ENCODE peak calls at places on chromosome 6, in eight cellular contexts. One of them, this sample, is unnamed.

GRCh38 chr6:53464942-53465460 is 79.9 kb downstream of the GCLC start:
- DNase-seq in cardiac muscle cell: no peak
- DNase-seq in GM12892: no peak
- DNase-seq in PC-9: peak; percentile 76
- DNase-seq in GM10248: no peak
- DNase-seq in stimulated activated CD4-positive, alpha-beta T cell treated with anti-CD3 and anti-CD28 coated beads, Interleukin-4, amount 100 ng/mL, for 48 hours: no peak
- DNase-seq in NB4: no peak
- DNase-seq in breast epithelium: no peak
- DNase-seq in this sample: no peak

GRCh38 chr6:154606457-154606856 is 96.0 kb upstream of the CNKSR3 start:
- DNase-seq in GM12892: peak; percentile 20
- DNase-seq in stimulated activated CD4-positive, alpha-beta T cell treated with anti-CD3 and anti-CD28 coated beads, Interleukin-4, amount 100 ng/mL, for 48 hours: peak; percentile 61
- DNase-seq in breast epithelium: no peak
- DNase-seq in NB4: peak; percentile 16
- DNase-seq in cardiac muscle cell: no peak
- DNase-seq in GM10248: peak; percentile 81
- DNase-seq in PC-9: no peak
- DNase-seq in this sample: no peak

GRCh38 chr6:105603779-105604592 is 201.1 kb upstream of the PREP start:
- DNase-seq in GM12892: no peak
- DNase-seq in cardiac muscle cell: no peak
- DNase-seq in NB4: no peak
- DNase-seq in GM10248: no peak
- DNase-seq in breast epithelium: no peak
- DNase-seq in stimulated activated CD4-positive, alpha-beta T cell treated with anti-CD3 and anti-CD28 coated beads, Interleukin-4, amount 100 ng/mL, for 48 hours: no peak
- DNase-seq in PC-9: no peak
- DNase-seq in this sample: no peak

GRCh38 chr6:5471044-5471443 is 209.7 kb downstream of the FARS2 start:
- DNase-seq in NB4: peak; percentile 84
- DNase-seq in GM12892: peak; percentile 27
- DNase-seq in cardiac muscle cell: peak; percentile 78
- DNase-seq in GM10248: peak; percentile 75
- DNase-seq in stimulated activated CD4-positive, alpha-beta T cell treated with anti-CD3 and anti-CD28 coated beads, Interleukin-4, amount 100 ng/mL, for 48 hours: peak; percentile 51
- DNase-seq in breast epithelium: no peak
- DNase-seq in PC-9: peak; percentile 43
- DNase-seq in this sample: peak; percentile 85

GRCh38 chr6:14454467-14454763 is 336.8 kb downstream of the CD83 start:
- DNase-seq in PC-9: peak; percentile 7
- DNase-seq in cardiac muscle cell: no peak
- DNase-seq in stimulated activated CD4-positive, alpha-beta T cell treated with anti-CD3 and anti-CD28 coated beads, Interleukin-4, amount 100 ng/mL, for 48 hours: peak; percentile 24
- DNase-seq in GM12892: no peak
- DNase-seq in GM10248: no peak
- DNase-seq in breast epithelium: peak; percentile 67
- DNase-seq in NB4: no peak
- DNase-seq in this sample: no peak

GRCh38 chr6:132830236-132830799 is 15.9 kb downstream of the RPS12 start:
- DNase-seq in stimulated activated CD4-positive, alpha-beta T cell treated with anti-CD3 and anti-CD28 coated beads, Interleukin-4, amount 100 ng/mL, for 48 hours: no peak
- DNase-seq in PC-9: no peak
- DNase-seq in GM12892: no peak
- DNase-seq in GM10248: no peak
- DNase-seq in breast epithelium: no peak
- DNase-seq in NB4: peak; percentile 24
- DNase-seq in cardiac muscle cell: peak; percentile 73
- DNase-seq in this sample: no peak

GRCh38 chr6:38684904-38685303 is 18.0 kb downstream of the GLO1 start:
- DNase-seq in GM12892: no peak
- DNase-seq in cardiac muscle cell: no peak
- DNase-seq in PC-9: no peak
- DNase-seq in stimulated activated CD4-positive, alpha-beta T cell treated with anti-CD3 and anti-CD28 coated beads, Interleukin-4, amount 100 ng/mL, for 48 hours: no peak
- DNase-seq in GM10248: no peak
- DNase-seq in breast epithelium: no peak
- DNase-seq in NB4: no peak
- DNase-seq in this sample: no peak

GRCh38 chr6:71321344-71321743 is 32.7 kb downstream of the OGFRL1 start:
- DNase-seq in stimulated activated CD4-positive, alpha-beta T cell treated with anti-CD3 and anti-CD28 coated beads, Interleukin-4, amount 100 ng/mL, for 48 hours: no peak
- DNase-seq in breast epithelium: no peak
- DNase-seq in PC-9: no peak
- DNase-seq in NB4: no peak
- DNase-seq in GM12892: no peak
- DNase-seq in cardiac muscle cell: no peak
- DNase-seq in GM10248: no peak
- DNase-seq in this sample: no peak

GRCh38 chr6:35294308-35294945 is 3.2 kb upstream of the DEF6 start:
- DNase-seq in cardiac muscle cell: peak; percentile 52
- DNase-seq in NB4: peak; percentile 63
- DNase-seq in GM10248: peak; percentile 74
- DNase-seq in PC-9: peak; percentile 37
- DNase-seq in breast epithelium: no peak
- DNase-seq in GM12892: peak; percentile 52
- DNase-seq in stimulated activated CD4-positive, alpha-beta T cell treated with anti-CD3 and anti-CD28 coated beads, Interleukin-4, amount 100 ng/mL, for 48 hours: peak; percentile 35
- DNase-seq in this sample: peak; percentile 86

GRCh38 chr6:2751871-2752270 is 1.1 kb upstream of the MYLK4 start:
- DNase-seq in GM10248: no peak
- DNase-seq in stimulated activated CD4-positive, alpha-beta T cell treated with anti-CD3 and anti-CD28 coated beads, Interleukin-4, amount 100 ng/mL, for 48 hours: no peak
- DNase-seq in GM12892: no peak
- DNase-seq in PC-9: no peak
- DNase-seq in cardiac muscle cell: no peak
- DNase-seq in breast epithelium: no peak
- DNase-seq in NB4: peak; percentile 87
- DNase-seq in this sample: no peak

GRCh38 chr6:117840541-117840983 is 66.5 kb upstream of the SLC35F1 start:
- DNase-seq in breast epithelium: no peak
- DNase-seq in PC-9: peak; percentile 1
- DNase-seq in NB4: peak; percentile 69
- DNase-seq in stimulated activated CD4-positive, alpha-beta T cell treated with anti-CD3 and anti-CD28 coated beads, Interleukin-4, amount 100 ng/mL, for 48 hours: no peak
- DNase-seq in GM10248: peak; percentile 24
- DNase-seq in cardiac muscle cell: peak; percentile 70
- DNase-seq in GM12892: no peak
- DNase-seq in this sample: no peak

GRCh38 chr6:31152776-31153175 is 4.8 kb downstream of the CCHCR1 start:
- DNase-seq in GM10248: no peak
- DNase-seq in NB4: no peak
- DNase-seq in PC-9: no peak
- DNase-seq in GM12892: no peak
- DNase-seq in stimulated activated CD4-positive, alpha-beta T cell treated with anti-CD3 and anti-CD28 coated beads, Interleukin-4, amount 100 ng/mL, for 48 hours: no peak
- DNase-seq in breast epithelium: no peak
- DNase-seq in cardiac muscle cell: no peak
- DNase-seq in this sample: no peak

GRCh38 chr6:77150736-77151135 is 312.6 kb downstream of the HTR1B start:
- DNase-seq in GM10248: no peak
- DNase-seq in cardiac muscle cell: no peak
- DNase-seq in PC-9: no peak
- DNase-seq in stimulated activated CD4-positive, alpha-beta T cell treated with anti-CD3 and anti-CD28 coated beads, Interleukin-4, amount 100 ng/mL, for 48 hours: no peak
- DNase-seq in NB4: no peak
- DNase-seq in breast epithelium: no peak
- DNase-seq in GM12892: no peak
- DNase-seq in this sample: no peak

GRCh38 chr6:32825966-32826365 is 9.2 kb upstream of the HLA-DOB start:
- DNase-seq in breast epithelium: no peak
- DNase-seq in cardiac muscle cell: peak; percentile 22
- DNase-seq in GM10248: no peak
- DNase-seq in stimulated activated CD4-positive, alpha-beta T cell treated with anti-CD3 and anti-CD28 coated beads, Interleukin-4, amount 100 ng/mL, for 48 hours: no peak
- DNase-seq in PC-9: no peak
- DNase-seq in NB4: peak; percentile 29
- DNase-seq in GM12892: no peak
- DNase-seq in this sample: no peak

GRCh38 chr6:119313937-119314893 is 35.3 kb downstream of the MAN1A1 start:
- DNase-seq in cardiac muscle cell: peak; percentile 21
- DNase-seq in NB4: no peak
- DNase-seq in GM10248: no peak
- DNase-seq in PC-9: no peak
- DNase-seq in stimulated activated CD4-positive, alpha-beta T cell treated with anti-CD3 and anti-CD28 coated beads, Interleukin-4, amount 100 ng/mL, for 48 hours: no peak
- DNase-seq in GM12892: no peak
- DNase-seq in breast epithelium: no peak
- DNase-seq in this sample: no peak

GRCh38 chr6:150377211-150377781 is 8.5 kb downstream of the IYD start:
- DNase-seq in GM10248: no peak
- DNase-seq in PC-9: no peak
- DNase-seq in cardiac muscle cell: peak; percentile 26
- DNase-seq in stimulated activated CD4-positive, alpha-beta T cell treated with anti-CD3 and anti-CD28 coated beads, Interleukin-4, amount 100 ng/mL, for 48 hours: no peak
- DNase-seq in NB4: no peak
- DNase-seq in GM12892: no peak
- DNase-seq in breast epithelium: no peak
- DNase-seq in this sample: no peak

GRCh38 chr6:128719786-128720185 is 163.2 kb upstream of the LAMA2 start:
- DNase-seq in cardiac muscle cell: no peak
- DNase-seq in GM12892: no peak
- DNase-seq in stimulated activated CD4-positive, alpha-beta T cell treated with anti-CD3 and anti-CD28 coated beads, Interleukin-4, amount 100 ng/mL, for 48 hours: no peak
- DNase-seq in GM10248: no peak
- DNase-seq in breast epithelium: no peak
- DNase-seq in PC-9: no peak
- DNase-seq in NB4: no peak
- DNase-seq in this sample: no peak